ENCODE peak calls at places on chromosome 22, in five cellular contexts. X, S, D, N and C are unnamed samples.

GRCh38 chr22:49303781-49304461 is 523.8 kb downstream of the BRD1 start:
- DNase-seq in X (no peak), S (no peak), D (no peak), N (no peak), C (no peak)

GRCh38 chr22:45262931-45263789 is 21.6 kb upstream of the UPK3A start:
- DNase-seq in X (no peak), S (no peak), D (no peak), N (no peak), C (no peak)

GRCh38 chr22:41358927-41359326 is 22.8 kb upstream of the TEF start:
- DNase-seq in X (no peak), S (no peak), D (no peak), N (no peak), C (no peak)

GRCh38 chr22:17779286-17780115 is 5.2 kb upstream of the BID start:
- DNase-seq in X (no peak), S (no peak), D (no peak), N (no peak), C (no peak)

GRCh38 chr22:33894515-33894914 is 25.8 kb downstream of the LARGE1 start:
- DNase-seq in X (no peak), S (no peak), D (no peak), N (no peak), C (no peak)

GRCh38 chr22:34067031-34067430 is 146.8 kb upstream of the LARGE1 start:
- DNase-seq in X (no peak), S (no peak), D (no peak), N (no peak), C (no peak)

GRCh38 chr22:20463324-20464095 is 25.9 kb upstream of the SCARF2 start:
- DNase-seq in X (no peak), S (no peak), D (no peak), N (no peak), C (no peak)

GRCh38 chr22:28112548-28113043 is 193.5 kb upstream of the PITPNB start:
- DNase-seq in X (no peak), S (no peak), D (peak; percentile 7), N (peak; percentile 12), C (no peak)

GRCh38 chr22:39520874-39521857 is 804 bp downstream of the ATF4 start:
- DNase-seq in X (peak; percentile 79), S (peak; percentile 75), D (peak; percentile 76), N (no peak), C (peak; percentile 62)